ENCODE peak calls at places on chromosomes 7 and 10, in six cellular contexts. R is fibroblast of lung, I is spleen, Y is H7, F is GM23248, T is ovary. C is an unnamed sample. For H3K36me3, the result is how much of the 10 kb centered on the place peaks cover.

GRCh38 chr10:92732958-92733357 is 43.2 kb downstream of the HHEX start:
- DNase-seq in Y (no peak), I (no peak), T (no peak), R (no peak), F (no peak), C (no peak)

GRCh38 chr10:123578721-123579120 is 87.4 kb upstream of the GPR26 start:
- DNase-seq in R (no peak), F (no peak), T (no peak), Y (no peak), I (no peak), C (no peak)

GRCh38 chr10:127293640-127294039 is 97.2 kb upstream of the INSYN2A start:
- DNase-seq in F (no peak), Y (no peak), I (no peak), T (no peak), R (no peak), C (no peak)

GRCh38 chr7:74289018-74289659 is at the start of gene CLIP2:
- DNase-seq in Y (peak), R (peak), F (peak), I (peak), T (peak), C (peak)

GRCh38 chr7:28041508-28042314 is 138.9 kb downstream of the JAZF1 start:
- DNase-seq in F (peak), T (no peak), R (peak), Y (no peak), I (no peak), C (no peak)

GRCh38 chr7:138587485-138587884 is 113.7 kb downstream of the SVOPL start:
- DNase-seq in I (no peak), R (no peak), Y (no peak), F (no peak), T (no peak), C (no peak)

GRCh38 chr7:110050831-110051230 is 1040.1 kb upstream of the LRRN3 start:
- DNase-seq in T (no peak), R (no peak), I (no peak), Y (no peak), F (no peak), C (no peak)

GRCh38 chr10:98047009-98047741 is 16.8 kb upstream of the CRTAC1 start:
- DNase-seq in R (no peak), Y (no peak), I (no peak), F (no peak), T (no peak), C (no peak)

GRCh38 chr10:6383099-6383812 is 180.5 kb downstream of the PFKFB3 start:
- DNase-seq in R (peak), Y (no peak), T (no peak), F (peak), I (no peak), C (no peak)

GRCh38 chr7:16795624-16796023 is 9.2 kb downstream of the AGR2 start:
- DNase-seq in T (no peak), F (no peak), I (no peak), Y (no peak), R (no peak), C (no peak)

GRCh38 chr7:135994466-135995205 is 17.5 kb upstream of the MTPN start:
- DNase-seq in R (no peak), I (no peak), Y (no peak), F (peak), T (no peak), C (no peak)

GRCh38 chr7:38704041-38704547 is 72.9 kb upstream of the AMPH start:
- DNase-seq in I (no peak), T (no peak), F (no peak), Y (no peak), R (no peak), C (no peak)

GRCh38 chr7:95840953-95841950 is 68.9 kb downstream of the DYNC1I1 start:
- DNase-seq in F (peak), I (no peak), R (no peak), T (no peak), Y (peak), C (no peak)

GRCh38 chr7:767941-768729 is 41.1 kb upstream of the PRKAR1B start:
- DNase-seq in R (peak), I (peak), Y (no peak), T (peak), F (peak), C (no peak)

GRCh38 chr10:70053896-70054641 is 1.4 kb downstream of the MACROH2A2 start:
- DNase-seq in I (no peak), R (no peak), F (no peak), Y (peak), T (peak), C (peak)

GRCh38 chr10:68135922-68136718 is 26.8 kb downstream of the MYPN start:
- DNase-seq in R (peak), I (no peak), Y (peak), T (no peak), F (peak), C (peak)

GRCh38 chr10:11604742-11605650 is 6.5 kb downstream of the USP6NL start:
- DNase-seq in Y (no peak), R (no peak), T (no peak), I (no peak), F (no peak), C (no peak)

GRCh38 chr7:10863476-10863875 is 110.2 kb upstream of the PHF14 start:
- DNase-seq in Y (no peak), F (no peak), T (no peak), R (no peak), I (no peak), C (no peak)

GRCh38 chr7:10855583-10855982 is 118.1 kb upstream of the PHF14 start:
- DNase-seq in T (no peak), F (no peak), Y (no peak), I (no peak), R (no peak), C (no peak)

GRCh38 chr7:10860516-10860915 is 113.2 kb upstream of the PHF14 start:
- DNase-seq in R (no peak), I (no peak), Y (peak), F (peak), T (no peak), C (no peak)
- H3K36me3 ChIP-seq in R (under half), I (under half), Y (under half), F (under half), T (under half), C (under half)

GRCh38 chr7:66642186-66642585 is 13.5 kb downstream of the KCTD7 start:
- DNase-seq in T (no peak), F (no peak), R (no peak), I (no peak), Y (no peak), C (no peak)
- H3K36me3 ChIP-seq in T (under half), F (under half), R (under half), I (under half), Y (under half), C (under half)

GRCh38 chr10:74097776-74098175 is 52.9 kb downstream of the AP3M1 start:
- DNase-seq in I (no peak), T (no peak), Y (no peak), F (no peak), R (no peak), C (no peak)

GRCh38 chr10:74099836-74100235 is 50.8 kb downstream of the AP3M1 start:
- DNase-seq in F (no peak), Y (no peak), R (no peak), I (no peak), T (no peak), C (no peak)

GRCh38 chr10:74093530-74094164 is 57.0 kb downstream of the AP3M1 start:
- DNase-seq in I (no peak), Y (no peak), T (no peak), F (no peak), R (no peak), C (no peak)

GRCh38 chr10:74094231-74094630 is 56.4 kb downstream of the AP3M1 start:
- DNase-seq in Y (no peak), R (no peak), T (no peak), F (no peak), I (no peak), C (no peak)

GRCh38 chr10:74096777-74097176 is 53.9 kb downstream of the AP3M1 start:
- DNase-seq in I (no peak), R (no peak), T (no peak), Y (no peak), F (no peak), C (no peak)
- H3K36me3 ChIP-seq in I (under half), R (under half), T (under half), Y (half or more), F (half or more), C (under half)

GRCh38 chr7:8549043-8549442 is 115.6 kb downstream of the NXPH1 start:
- DNase-seq in R (no peak), I (no peak), F (no peak), Y (no peak), T (no peak), C (no peak)
- H3K36me3 ChIP-seq in R (under half), I (under half), F (under half), Y (under half), T (under half), C (under half)

GRCh38 chr7:158749396-158749795 is 44.8 kb upstream of the NCAPG2 start:
- DNase-seq in T (no peak), R (no peak), Y (no peak), I (no peak), F (no peak), C (no peak)

GRCh38 chr7:158750702-158751101 is 46.1 kb upstream of the NCAPG2 start:
- DNase-seq in I (no peak), T (no peak), R (no peak), F (no peak), Y (no peak), C (no peak)

GRCh38 chr7:158751199-158751598 is 46.6 kb upstream of the NCAPG2 start:
- DNase-seq in F (no peak), R (no peak), Y (no peak), I (no peak), T (no peak), C (no peak)

GRCh38 chr7:158753900-158754299 is 49.3 kb upstream of the NCAPG2 start:
- DNase-seq in R (no peak), I (no peak), Y (no peak), T (no peak), F (no peak), C (no peak)

DNA sequence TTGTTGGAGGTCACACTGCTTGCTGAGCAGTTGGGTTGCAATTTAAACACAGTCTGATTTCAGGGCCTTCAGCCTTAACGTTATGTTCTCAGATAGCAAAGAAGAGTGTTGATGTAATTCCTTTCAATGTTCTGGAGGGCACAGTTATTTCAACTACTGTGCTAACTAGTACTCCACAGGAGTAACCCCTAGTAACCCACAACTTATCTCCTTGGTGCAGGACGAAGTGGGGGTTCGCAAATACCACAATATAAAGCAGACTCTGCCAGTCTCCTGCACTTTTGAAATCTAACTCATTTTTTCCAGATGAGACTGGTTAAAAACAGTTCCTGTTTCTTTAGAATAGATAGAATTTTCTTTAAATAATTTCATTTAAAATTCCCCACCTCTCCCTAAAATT is 47.1 kb upstream of the NCAPG2 start:
- DNase-seq in T (no peak), Y (no peak), I (no peak), R (no peak), F (no peak), C (no peak)
- H3K36me3 ChIP-seq in T (under half), Y (under half), I (under half), R (under half), F (under half), C (under half)

GRCh38 chr7:2223321-2223720 is 9.4 kb downstream of the MAD1L1 start:
- DNase-seq in F (no peak), I (no peak), Y (no peak), R (no peak), T (no peak), C (no peak)

GRCh38 chr7:2220506-2220905 is 12.2 kb downstream of the MAD1L1 start:
- DNase-seq in Y (no peak), I (no peak), R (no peak), T (no peak), F (no peak), C (no peak)

GRCh38 chr7:2224491-2224928 is 8.2 kb downstream of the MAD1L1 start:
- DNase-seq in Y (no peak), R (no peak), T (no peak), F (no peak), I (no peak), C (no peak)

GRCh38 chr7:2220954-2221353 is 11.8 kb downstream of the MAD1L1 start:
- DNase-seq in F (no peak), I (no peak), R (no peak), T (no peak), Y (no peak), C (no peak)

DNA sequence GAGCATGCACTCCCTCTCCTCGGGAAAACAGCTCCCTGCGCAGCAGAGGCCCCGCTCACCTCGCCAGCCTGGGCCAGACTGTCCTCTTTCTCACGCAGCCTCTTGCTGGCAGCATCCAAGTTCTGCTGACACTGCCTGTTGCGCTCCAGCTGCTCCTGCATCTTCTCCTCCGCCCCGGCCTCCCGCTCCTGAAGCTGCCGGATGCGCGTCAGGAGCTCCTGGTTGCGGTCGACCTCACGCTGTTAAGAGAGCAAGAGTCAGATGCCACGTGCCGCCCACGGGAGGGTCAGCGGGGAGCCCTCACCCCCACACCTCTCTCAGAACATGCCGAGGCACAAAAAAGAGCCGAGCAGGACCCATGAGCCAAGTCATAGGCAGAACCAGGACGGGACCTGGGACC is 10.2 kb downstream of the MAD1L1 start:
- DNase-seq in I (no peak), Y (no peak), R (no peak), F (no peak), T (no peak), C (no peak)
- H3K36me3 ChIP-seq in I (under half), Y (under half), R (under half), F (under half), T (under half), C (under half)

GRCh38 chr7:139594911-139595476 is 71.5 kb downstream of the CLEC2L start:
- DNase-seq in F (peak), Y (no peak), I (no peak), R (no peak), T (no peak), C (no peak)
- H3K36me3 ChIP-seq in F (under half), Y (under half), I (under half), R (under half), T (under half), C (under half)

DNA sequence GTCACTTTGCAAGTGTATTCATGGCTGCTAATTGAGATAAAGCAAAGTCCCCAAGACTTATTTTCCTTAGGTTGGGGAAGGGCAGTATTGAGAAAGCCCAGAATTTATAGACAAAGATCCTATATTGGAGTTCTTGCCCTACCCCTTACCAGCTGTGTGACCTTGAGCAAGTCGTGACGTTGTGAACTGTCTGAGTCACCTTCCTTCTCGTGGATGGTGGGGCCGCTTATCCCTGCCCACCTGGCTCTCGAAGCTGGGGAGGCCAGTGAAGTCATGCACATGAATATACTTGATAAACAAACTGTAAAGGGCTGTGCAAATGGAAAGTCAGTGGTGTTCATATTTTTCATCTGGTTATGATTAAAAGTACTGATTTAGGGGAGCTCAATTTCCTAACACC is 127.4 kb downstream of the TACC2 start:
- DNase-seq in R (peak), T (no peak), F (peak), Y (no peak), I (no peak), C (no peak)
- H3K36me3 ChIP-seq in R (under half), T (under half), F (under half), Y (under half), I (under half), C (under half)

C was measured in colonic mucosa.